ENCODE peak calls at places on chromosome 5, in eight cellular contexts. X is fibroblast of villous mesenchyme, Q is natural killer cell, I is astrocyte of the spinal cord, R is lung, C is HFF-Myc, G is GM13977, P is mesothelial cell of epicardium. N is an unnamed sample.

GRCh38 chr5:179314606-179315355 is 30.5 kb downstream of the ADAMTS2 start:
- DNase-seq in G (no peak), Q (no peak), X (peak), P (no peak), R (no peak), I (no peak), C (no peak), N (no peak)

GRCh38 chr5:137997726-137998213 is 35.1 kb downstream of the FAM13B start:
- DNase-seq in Q (no peak), X (no peak), I (peak), C (no peak), G (peak), R (no peak), P (no peak), N (no peak)

GRCh38 chr5:150612405-150612804 is 28.1 kb upstream of the SYNPO start:
- DNase-seq in R (no peak), Q (no peak), G (no peak), I (no peak), C (no peak), X (no peak), P (no peak), N (no peak)

GRCh38 chr5:180557201-180557809 is 34.0 kb downstream of the SCGB3A1 start:
- DNase-seq in Q (no peak), G (no peak), I (no peak), X (no peak), R (no peak), C (no peak), P (no peak), N (no peak)

GRCh38 chr5:1891391-1891790 is 8.7 kb upstream of the IRX4 start:
- DNase-seq in R (no peak), Q (no peak), G (no peak), X (no peak), I (no peak), C (no peak), P (no peak), N (no peak)

GRCh38 chr5:15933481-15934207 is 245.9 kb downstream of the MARCHF11 start:
- DNase-seq in I (peak), Q (no peak), G (no peak), R (no peak), C (no peak), X (peak), P (no peak), N (no peak)

GRCh38 chr5:132498152-132498551 is 7.6 kb upstream of the IRF1 start:
- DNase-seq in P (no peak), X (no peak), C (no peak), G (no peak), Q (no peak), I (no peak), R (no peak), N (no peak)

GRCh38 chr5:163915481-163915961 is 410.1 kb downstream of the MAT2B start:
- DNase-seq in X (peak), I (peak), P (no peak), C (no peak), G (peak), R (no peak), Q (no peak), N (no peak)

GRCh38 chr5:133390416-133391155 is 221.8 kb downstream of the FSTL4 start:
- DNase-seq in Q (no peak), C (no peak), I (no peak), G (no peak), X (no peak), R (no peak), P (peak), N (no peak)

GRCh38 chr5:142874537-142874936 is 104.4 kb downstream of the ARHGAP26 start:
- DNase-seq in Q (no peak), G (no peak), C (no peak), P (no peak), I (peak), X (no peak), R (peak), N (no peak)

GRCh38 chr5:180620014-180620413 is 28.7 kb upstream of the SCGB3A1 start:
- DNase-seq in G (no peak), X (no peak), Q (no peak), I (no peak), P (no peak), C (no peak), R (no peak), N (no peak)

GRCh38 chr5:60652206-60652605 is 47.8 kb downstream of the DEPDC1B start:
- DNase-seq in G (no peak), X (peak), C (peak), R (no peak), Q (no peak), I (peak), P (no peak), N (no peak)

GRCh38 chr5:112419596-112420110 is 576 bp upstream of the EPB41L4A start:
- DNase-seq in R (peak), Q (peak), P (peak), C (no peak), I (peak), G (peak), X (peak), N (no peak)

GRCh38 chr5:72661405-72661804 is 154.2 kb upstream of the ZNF366 start:
- DNase-seq in P (no peak), X (no peak), C (peak), R (no peak), Q (no peak), I (peak), G (no peak), N (no peak)

DNA sequence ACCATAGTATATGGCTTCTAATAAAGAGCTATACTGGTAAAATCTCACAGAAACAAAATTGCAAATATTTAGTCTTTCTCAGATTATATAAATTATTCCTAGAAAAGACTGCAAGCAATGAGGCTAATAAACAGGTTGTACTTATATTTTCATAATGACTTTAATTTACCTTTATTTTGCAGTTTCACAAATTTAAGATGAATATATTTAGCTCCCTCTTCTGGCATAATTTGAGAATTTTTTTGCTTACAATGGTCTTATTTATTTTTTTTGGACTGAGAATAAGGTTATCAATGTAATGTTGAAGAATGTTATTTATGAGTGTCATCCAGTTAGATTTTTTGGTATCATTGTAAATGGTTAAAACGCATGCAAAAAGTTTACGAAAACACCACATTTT is 56.7 kb downstream of the PIK3R1 start:
- DNase-seq in I (peak), G (no peak), Q (no peak), P (no peak), X (peak), R (no peak), C (no peak), N (no peak)
- TF ChIP-seq CTCF in I (peak), G (peak), Q (peak), P (peak), X (peak), R (peak), C (no peak), N (no peak)

DNA sequence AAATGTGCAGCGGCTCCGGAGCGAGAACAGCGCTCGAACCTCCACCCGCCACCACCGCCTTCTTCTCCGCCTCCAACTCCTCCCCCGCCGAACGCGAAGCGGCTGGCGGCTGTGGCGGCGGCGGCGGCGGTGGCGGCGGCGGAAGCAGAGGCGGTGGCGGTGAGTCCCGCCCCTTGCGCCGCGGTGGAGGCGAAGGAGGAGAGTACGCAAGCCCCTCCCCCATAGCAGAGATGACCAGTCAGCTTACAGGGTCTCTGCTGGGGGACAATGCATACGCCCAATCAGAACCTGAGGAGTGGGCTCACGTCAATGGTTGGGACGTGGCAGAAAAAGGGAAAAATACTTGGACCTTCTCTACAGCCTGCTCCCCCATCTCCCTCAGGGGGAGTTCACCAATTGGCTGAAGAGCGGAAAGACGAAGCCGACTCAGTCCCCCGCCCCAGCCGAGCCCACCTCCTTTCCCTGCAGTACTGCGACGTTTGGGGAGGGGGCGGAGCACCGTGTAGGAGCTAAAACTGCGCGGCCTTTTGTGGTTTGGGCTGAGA is at the start of gene PJA2:
- DNase-seq in X (peak), G (peak), I (peak), Q (peak), P (peak), R (peak), C (peak), N (peak)
- TF ChIP-seq CTCF in X (peak), G (no peak), I (peak), Q (no peak), P (no peak), R (no peak), C (no peak), N (no peak)

GRCh38 chr5:114099161-114099560 is 262.7 kb upstream of the KCNN2 start:
- DNase-seq in R (no peak), G (no peak), I (no peak), C (no peak), Q (no peak), P (no peak), X (no peak), N (no peak)

GRCh38 chr5:114097570-114097969 is 264.3 kb upstream of the KCNN2 start:
- DNase-seq in C (no peak), P (no peak), G (no peak), R (no peak), X (no peak), Q (no peak), I (no peak), N (no peak)

DNA sequence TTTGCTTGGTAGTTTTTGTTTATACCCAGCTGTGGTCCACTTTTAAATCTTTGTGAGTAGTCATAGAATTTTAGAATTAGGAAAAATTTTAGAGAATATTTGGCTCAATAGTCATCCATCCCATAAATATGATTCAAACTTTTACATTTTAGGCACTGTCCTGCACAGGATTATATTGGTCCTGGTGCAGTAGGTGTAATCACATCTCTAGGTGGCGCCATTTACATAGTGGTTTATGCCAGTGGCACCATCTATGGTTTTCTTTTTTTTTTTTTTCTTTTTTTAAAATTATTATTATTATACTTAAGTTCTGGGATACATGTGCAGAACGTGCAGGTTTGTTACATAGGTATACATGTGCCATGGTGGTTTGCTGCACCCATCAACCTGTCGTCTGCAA is 260.7 kb upstream of the KCNN2 start:
- DNase-seq in C (peak), R (no peak), Q (no peak), P (no peak), X (peak), G (peak), I (peak), N (no peak)
- TF ChIP-seq CTCF in C (peak), R (peak), Q (no peak), P (peak), X (peak), G (peak), I (peak), N (no peak)

GRCh38 chr5:96901841-96902240 is 25.5 kb downstream of the ERAP2 start:
- DNase-seq in R (no peak), Q (no peak), I (no peak), C (no peak), X (no peak), G (no peak), P (no peak), N (no peak)

GRCh38 chr5:96903300-96903699 is 27.0 kb downstream of the ERAP2 start:
- DNase-seq in X (no peak), C (no peak), R (no peak), P (no peak), I (no peak), G (no peak), Q (no peak), N (no peak)

GRCh38 chr5:96904054-96904931 is 28.0 kb downstream of the ERAP2 start:
- DNase-seq in X (peak), G (no peak), I (peak), R (no peak), Q (no peak), P (no peak), C (no peak), N (no peak)

GRCh38 chr5:96902876-96903275 is 26.6 kb downstream of the ERAP2 start:
- DNase-seq in G (no peak), X (no peak), P (no peak), R (no peak), C (no peak), I (no peak), Q (no peak), N (no peak)

DNA sequence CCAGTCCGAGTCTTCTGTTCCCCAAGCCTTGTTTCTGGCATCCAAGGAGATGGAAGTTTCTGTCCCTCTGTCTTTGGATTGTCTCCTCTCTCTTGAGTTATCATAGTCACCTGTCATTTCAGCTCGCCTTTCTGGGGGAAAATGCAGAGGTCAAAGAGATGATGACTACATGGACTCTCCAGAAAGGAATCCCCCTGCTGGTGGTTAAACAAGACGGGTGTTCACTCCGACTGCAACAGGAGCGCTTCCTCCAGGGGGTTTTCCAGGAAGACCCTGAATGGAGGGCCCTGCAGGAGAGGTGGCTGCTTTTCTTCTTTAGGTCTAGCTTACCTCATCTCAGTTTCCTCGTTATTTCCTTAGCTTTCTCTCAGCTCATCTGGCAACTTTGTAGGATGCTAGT is 25.1 kb downstream of the ERAP2 start:
- DNase-seq in Q (no peak), R (no peak), I (no peak), P (no peak), G (no peak), X (no peak), C (no peak), N (no peak)
- TF ChIP-seq CTCF in Q (no peak), R (no peak), I (peak), P (no peak), G (peak), X (peak), C (peak), N (no peak)

GRCh38 chr5:136064510-136064909 is 35.7 kb downstream of the TGFBI start:
- DNase-seq in R (no peak), P (no peak), G (no peak), C (no peak), Q (no peak), X (no peak), I (no peak), N (no peak)

GRCh38 chr5:136063778-136064465 is 35.1 kb downstream of the TGFBI start:
- DNase-seq in Q (no peak), C (no peak), P (no peak), R (no peak), I (no peak), X (no peak), G (no peak), N (no peak)

GRCh38 chr5:136061630-136062381 is 33.0 kb downstream of the TGFBI start:
- DNase-seq in I (no peak), C (no peak), X (no peak), Q (no peak), P (no peak), G (no peak), R (no peak), N (no peak)

GRCh38 chr5:136060963-136061362 is 32.2 kb downstream of the TGFBI start:
- DNase-seq in X (no peak), C (no peak), P (no peak), G (no peak), R (no peak), I (no peak), Q (no peak), N (no peak)

GRCh38 chr5:136062563-136063274 is 33.9 kb downstream of the TGFBI start:
- DNase-seq in C (no peak), G (peak), R (no peak), X (peak), I (no peak), P (no peak), Q (no peak), N (no peak)
- TF ChIP-seq CTCF in C (peak), G (peak), R (no peak), X (peak), I (peak), P (no peak), Q (no peak), N (no peak)

DNA sequence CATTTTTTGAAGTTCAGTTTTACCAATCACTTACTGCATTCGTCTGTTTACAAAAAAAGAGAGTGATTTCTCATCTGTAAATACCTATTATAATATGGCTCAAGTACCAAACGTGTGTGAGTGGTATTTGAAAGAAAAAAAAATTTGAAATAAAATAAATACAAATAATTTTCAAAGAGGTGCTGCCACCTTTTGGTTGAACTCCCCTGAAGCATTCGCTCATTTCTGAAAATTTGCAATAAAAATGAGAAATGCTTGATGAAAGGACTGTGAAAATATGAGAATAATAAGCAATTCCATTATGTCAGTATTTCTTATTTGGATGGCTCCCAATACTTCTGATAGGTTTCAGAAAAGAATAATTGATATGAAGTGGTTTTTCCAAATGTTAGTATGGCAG is 409.9 kb downstream of the CTNND2 start:
- DNase-seq in R (no peak), C (no peak), G (no peak), X (no peak), Q (no peak), P (no peak), I (peak), N (no peak)
- TF ChIP-seq CTCF in R (no peak), C (no peak), G (peak), X (peak), Q (peak), P (peak), I (peak), N (no peak)

DNA sequence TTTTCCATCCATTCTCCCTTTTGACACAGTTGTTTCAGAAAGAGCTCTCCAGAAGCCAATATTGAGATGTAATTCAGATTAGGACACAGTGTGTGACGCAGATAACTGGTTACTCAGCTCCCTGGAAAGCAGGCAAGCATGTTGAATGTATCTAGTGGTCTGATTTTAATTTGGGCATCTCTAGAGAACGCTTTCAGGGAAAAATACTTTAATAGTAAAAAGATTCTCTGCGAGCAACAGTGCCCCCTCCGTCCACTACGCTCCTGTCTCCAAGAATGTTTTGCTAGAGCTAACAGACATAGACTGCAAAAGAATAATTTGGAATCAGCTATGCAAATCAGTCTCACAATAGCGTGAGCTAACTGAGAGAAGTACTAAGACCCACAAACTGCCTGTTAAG is 23.3 kb downstream of the CFAP90 start:
- DNase-seq in R (no peak), I (no peak), G (no peak), P (no peak), Q (no peak), C (no peak), X (no peak), N (no peak)
- TF ChIP-seq CTCF in R (no peak), I (peak), G (no peak), P (no peak), Q (no peak), C (peak), X (no peak), N (no peak)

DNA sequence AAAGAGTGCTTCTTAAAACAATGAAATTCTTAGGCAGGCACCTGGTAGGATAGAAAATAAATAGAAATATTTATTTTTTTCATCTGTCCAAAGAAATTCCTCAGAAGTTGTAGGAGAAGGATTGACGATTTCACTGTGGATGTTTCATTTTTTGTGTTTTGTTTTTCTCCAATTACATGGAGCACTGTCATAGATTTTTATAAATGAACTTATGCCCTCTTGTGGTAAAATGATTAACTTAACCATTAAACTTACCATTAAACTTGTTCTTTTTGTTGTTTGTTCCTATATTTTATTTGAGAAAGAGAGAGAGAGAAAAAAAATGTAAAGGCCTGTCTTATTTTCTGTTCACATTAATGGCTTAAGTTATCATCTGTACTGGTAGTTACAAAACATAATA is 339.2 kb downstream of the PRR16 start:
- DNase-seq in X (peak), C (no peak), P (no peak), Q (no peak), G (no peak), I (peak), R (no peak), N (no peak)
- TF ChIP-seq CTCF in X (peak), C (no peak), P (peak), Q (no peak), G (no peak), I (no peak), R (no peak), N (no peak)